ENCODE peak calls at places on chromosomes 6 and 20, in five cellular contexts. P, T, W, H and J are unnamed samples.

GRCh38 chr6:87012035-87012434 is 74.7 kb downstream of the HTR1E start:
- DNase-seq in W (no peak), H (no peak), P (no peak), T (no peak), J (no peak)

GRCh38 chr6:45003961-45004360 is 324.2 kb upstream of the RUNX2 start:
- DNase-seq in H (no peak), T (no peak), P (no peak), W (no peak), J (no peak)

GRCh38 chr20:46145646-46146045 is 27.5 kb downstream of the CD40 start:
- DNase-seq in T (no peak), W (no peak), H (no peak), P (no peak), J (no peak)

GRCh38 chr20:44247676-44248419 is 740 bp downstream of the GDAP1L1 start:
- DNase-seq in P (peak; percentile 15), W (peak; percentile 32), T (peak; percentile 39), H (no peak), J (no peak)

GRCh38 chr6:153625089-153625488 is 414.0 kb upstream of the OPRM1 start:
- DNase-seq in T (no peak), P (no peak), W (peak; percentile 17), H (no peak), J (no peak)

GRCh38 chr6:42890311-42891198 is 11.1 kb downstream of the RPL7L1 start:
- DNase-seq in W (peak; percentile 99), P (peak; percentile 97), T (peak; percentile 93), H (peak; percentile 95), J (peak; percentile 94)

GRCh38 chr20:10137533-10137932 is 81.1 kb upstream of the SNAP25 start:
- DNase-seq in P (no peak), H (no peak), T (no peak), W (peak; percentile 6), J (no peak)

GRCh38 chr6:70124882-70125535 is 177.9 kb downstream of the COL9A1 start:
- DNase-seq in P (peak; percentile 19), H (no peak), W (peak; percentile 1), T (no peak), J (no peak)

GRCh38 chr6:86107985-86108384 is 465.3 kb upstream of the SYNCRIP start:
- DNase-seq in H (no peak), W (no peak), T (no peak), P (no peak), J (no peak)

GRCh38 chr20:4979841-4980410 is 21.4 kb downstream of the SLC23A2 start:
- DNase-seq in H (no peak), P (no peak), W (no peak), T (no peak), J (no peak)

GRCh38 chr20:10466325-10466724 is 31.2 kb downstream of the SLX4IP start:
- DNase-seq in H (no peak), P (peak; percentile 16), W (peak; percentile 81), T (no peak), J (no peak)

GRCh38 chr6:166005401-166005845 is 162.2 kb downstream of the TBXT start:
- DNase-seq in H (peak; percentile 59), W (peak; percentile 74), T (peak; percentile 68), P (peak; percentile 62), J (peak; percentile 74)

GRCh38 chr6:55694148-55694547 is 115.2 kb upstream of the HMGCLL1 start:
- DNase-seq in H (no peak), P (peak; percentile 78), T (no peak), W (peak; percentile 87), J (no peak)

GRCh38 chr20:10987651-10988383 is 314.0 kb upstream of the JAG1 start:
- DNase-seq in W (peak; percentile 57), H (no peak), T (no peak), P (peak; percentile 41), J (no peak)

GRCh38 chr20:57500235-57500634 is 24.7 kb downstream of the CTCFL start:
- DNase-seq in T (no peak), P (no peak), H (no peak), W (no peak), J (no peak)

GRCh38 chr6:68279793-68280557 is 355.1 kb upstream of the ADGRB3 start:
- DNase-seq in W (peak; percentile 79), H (no peak), P (no peak), T (no peak), J (no peak)

GRCh38 chr20:31608256-31608980 is 3.3 kb downstream of the ID1 start:
- DNase-seq in H (peak; percentile 82), W (peak; percentile 80), P (peak; percentile 48), T (peak; percentile 45), J (peak; percentile 79)

GRCh38 chr6:148144917-148145521 is 197.6 kb upstream of the SASH1 start:
- DNase-seq in H (peak; percentile 75), P (peak; percentile 73), W (peak; percentile 61), T (peak; percentile 66), J (peak; percentile 54)

GRCh38 chr6:140601409-140601808 is 1227.0 kb upstream of the CITED2 start:
- DNase-seq in T (no peak), W (peak; percentile 11), P (peak; percentile 65), H (no peak), J (no peak)

GRCh38 chr20:62908971-62909791 is 17.1 kb downstream of the DIDO1 start:
- DNase-seq in W (no peak), T (no peak), H (no peak), P (no peak), J (no peak)

GRCh38 chr6:133889557-133890301 is 816 bp downstream of the TCF21 start:
- DNase-seq in H (peak; percentile 22), W (peak; percentile 23), P (peak; percentile 73), T (no peak), J (peak; percentile 33)

GRCh38 chr6:626236-626635 is 30.7 kb downstream of the HUS1B start:
- DNase-seq in P (peak; percentile 82), T (no peak), W (peak; percentile 45), H (peak; percentile 15), J (no peak)

GRCh38 chr6:168541307-168541706 is 100.3 kb downstream of the SMOC2 start:
- DNase-seq in T (no peak), W (no peak), P (no peak), H (no peak), J (no peak)

GRCh38 chr20:61537239-61537638 is 285.2 kb downstream of the CDH4 start:
- DNase-seq in P (no peak), H (no peak), W (no peak), T (no peak), J (no peak)

GRCh38 chr6:72674842-72675241 is 53.0 kb downstream of the KCNQ5 start:
- DNase-seq in P (no peak), H (no peak), W (no peak), T (no peak), J (no peak)

GRCh38 chr6:3124667-3125066 is 6.2 kb downstream of the BPHL start:
- DNase-seq in H (no peak), P (no peak), T (no peak), W (no peak), J (no peak)

GRCh38 chr6:57109905-57110304 is 19.9 kb downstream of the ZNF451 start:
- DNase-seq in P (peak; percentile 73), W (peak; percentile 2), H (no peak), T (no peak), J (no peak)

GRCh38 chr20:59561614-59562277 is 42.6 kb upstream of the PHACTR3 start:
- DNase-seq in H (no peak), T (no peak), W (no peak), P (no peak), J (no peak)

GRCh38 chr20:50980071-50980681 is 21.6 kb downstream of the MOCS3 start:
- DNase-seq in H (no peak), W (peak; percentile 100), T (no peak), P (peak; percentile 100), J (no peak)

GRCh38 chr6:149063443-149063842 is 254.1 kb upstream of the TAB2 start:
- DNase-seq in H (no peak), P (no peak), T (no peak), W (no peak), J (no peak)

GRCh38 chr6:157017861-157018260 is 240.7 kb downstream of the ARID1B start:
- DNase-seq in H (no peak), P (peak; percentile 15), T (no peak), W (no peak), J (no peak)

GRCh38 chr6:157020398-157021266 is 243.5 kb downstream of the ARID1B start:
- DNase-seq in P (peak; percentile 67), H (peak; percentile 58), T (no peak), W (peak; percentile 62), J (no peak)

GRCh38 chr6:157017022-157017421 is 239.8 kb downstream of the ARID1B start:
- DNase-seq in W (no peak), T (no peak), H (no peak), P (no peak), J (no peak)

GRCh38 chr6:157019733-157020132 is 242.6 kb downstream of the ARID1B start:
- DNase-seq in T (no peak), W (no peak), H (no peak), P (peak; percentile 26), J (no peak)

DNA sequence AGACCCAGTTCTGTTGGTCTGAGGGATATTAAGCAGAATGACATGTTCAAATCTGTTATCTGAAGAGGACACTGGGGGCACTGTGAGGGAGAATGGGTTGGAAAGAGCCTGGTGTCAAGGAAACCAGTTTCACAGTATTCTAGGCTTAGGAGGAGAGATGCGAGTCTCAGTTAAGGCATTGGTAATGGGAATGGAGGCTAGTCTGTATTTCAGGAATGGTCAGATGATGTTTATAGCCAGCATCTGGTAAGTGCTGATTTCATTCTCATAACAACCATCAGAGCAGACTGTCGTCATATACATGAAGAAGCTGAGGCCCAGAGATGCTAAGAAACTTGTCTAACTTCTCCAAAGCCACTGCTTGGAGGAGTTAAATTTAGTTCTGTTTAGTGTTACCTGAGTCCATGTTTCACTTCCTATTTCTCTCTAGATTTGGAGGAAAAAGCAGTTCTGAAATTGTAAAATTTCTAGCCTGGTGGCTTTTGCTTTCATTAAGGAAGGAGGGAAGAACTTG is 242.0 kb downstream of the ARID1B start:
- DNase-seq in T (no peak), P (peak; percentile 55), H (no peak), W (no peak), J (no peak)
- TF ChIP-seq CTCF in T (no peak), P (no peak), H (no peak), W (no peak), J (no peak)

DNA sequence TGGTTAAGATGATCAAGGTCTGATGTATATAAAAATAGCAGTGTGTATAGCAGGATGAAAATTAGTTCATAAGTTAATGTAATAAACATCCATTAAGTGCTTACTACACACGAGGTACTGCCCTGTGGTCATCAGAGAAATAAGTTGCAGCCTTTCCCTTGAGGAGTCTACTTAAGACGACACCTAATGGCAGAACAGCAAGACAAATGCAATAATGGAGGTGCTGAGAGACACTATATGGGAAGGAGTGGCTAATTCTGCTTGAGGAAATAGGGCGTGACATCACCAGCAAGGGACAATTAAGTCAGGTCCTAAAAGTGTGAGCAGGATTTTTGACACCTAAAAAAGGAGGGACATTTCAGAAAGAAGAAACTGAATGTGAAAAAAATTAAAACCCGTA is 75.2 kb downstream of the BACH2 start:
- DNase-seq in H (no peak), T (no peak), W (no peak), P (no peak), J (no peak)
- H3K4me1 ChIP-seq in H (peaks cover 34% of the 10 kb centered on the region), T (peaks cover 25% of the 10 kb centered on the region), W (peaks cover 12% of the 10 kb centered on the region), P (peaks cover 14% of the 10 kb centered on the region), J (peaks cover 14% of the 10 kb centered on the region)

DNA sequence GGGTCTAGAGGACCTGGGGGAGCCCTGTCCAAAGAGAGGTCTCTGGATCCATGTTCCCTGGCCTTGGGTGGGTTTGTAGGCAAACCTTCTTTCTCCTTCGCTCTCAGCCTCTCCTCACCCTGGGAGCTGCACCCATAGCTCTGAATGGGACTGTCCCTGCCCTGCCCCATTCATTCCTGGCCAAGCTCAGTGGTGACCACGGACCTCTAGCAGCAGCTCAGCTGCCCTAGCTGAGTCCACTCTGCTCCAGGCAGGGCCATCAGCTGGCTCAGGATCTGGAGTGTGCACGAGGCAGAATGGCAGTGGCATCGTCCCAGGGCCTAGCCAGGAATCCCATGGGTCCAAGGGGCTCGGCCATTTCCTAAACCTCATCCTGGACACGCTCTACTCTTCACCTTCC is 5.3 kb downstream of the ULBP3 start:
- DNase-seq in H (no peak), P (no peak), W (no peak), T (no peak), J (no peak)
- TF ChIP-seq CTCF in H (no peak), P (no peak), W (no peak), T (no peak), J (no peak)

GRCh38 chr20:38862226-38862625 is 56.7 kb downstream of the PPP1R16B start:
- DNase-seq in H (no peak), P (no peak), T (no peak), W (no peak), J (no peak)
- H3K4me1 ChIP-seq in H (no peaks in the 10 kb centered on the region), P (no peaks in the 10 kb centered on the region), T (no peaks in the 10 kb centered on the region), W (no peaks in the 10 kb centered on the region), J (no peaks in the 10 kb centered on the region)